ENCODE peak calls at places on chromosome 15, in four cellular contexts. X is Kasumi-1; D is Ammon's horn; O is stimulated activated CD4-positive, alpha-beta T cell treated with anti-CD3 and anti-CD28 coated beads, Interleukin-1b, Interleukin-23, amount 100 ng/mL, for 24 hours. L is an unnamed sample.
A peak's percentile ranks its signal among the peaks of the same experiment; 100 is the strongest.

GRCh38 chr15:67063689-67064606 is 1.5 kb upstream of the SMAD3 start:
- DNase-seq in X (no peak), O (no peak), D (no peak), L (peak; percentile 77)

GRCh38 chr15:27549796-27550195 is 549.3 kb downstream of the OCA2 start:
- DNase-seq in O (no peak), X (no peak), D (no peak), L (no peak)

GRCh38 chr15:47461560-47462175 is 255.6 kb upstream of the SEMA6D start:
- DNase-seq in X (no peak), D (no peak), O (no peak), L (no peak)

GRCh38 chr15:101538177-101538576 is 48.7 kb upstream of the PCSK6 start:
- DNase-seq in D (no peak), O (no peak), X (no peak), L (no peak)

GRCh38 chr15:62601779-62602540 is 436.9 kb upstream of the C2CD4B start:
- DNase-seq in D (no peak), O (no peak), X (no peak), L (no peak)

GRCh38 chr15:65326109-65326508 is 21.6 kb downstream of the RNU5B-1 start:
- DNase-seq in D (peak; percentile 43), X (no peak), O (no peak), L (no peak)

GRCh38 chr15:33068531-33068990 is 126.0 kb downstream of the FMN1 start:
- DNase-seq in D (peak; percentile 14), O (no peak), X (no peak), L (no peak)

GRCh38 chr15:93072011-93072410 is 17.0 kb downstream of the RGMA start:
- DNase-seq in O (no peak), D (no peak), X (no peak), L (no peak)

GRCh38 chr15:33282226-33283020 is 28.3 kb upstream of the RYR3 start:
- DNase-seq in O (no peak), X (no peak), D (no peak), L (no peak)

GRCh38 chr15:41917767-41918430 is 24.0 kb upstream of the SPTBN5 start:
- DNase-seq in D (no peak), O (no peak), X (peak; percentile 33), L (no peak)

GRCh38 chr15:27017168-27017809 is 46.3 kb downstream of the GABRG3 start:
- DNase-seq in X (peak; percentile 44), O (no peak), D (peak; percentile 74), L (peak; percentile 43)

GRCh38 chr15:31485911-31486461 is 159.4 kb downstream of the KLF13 start:
- DNase-seq in O (no peak), X (no peak), D (no peak), L (no peak)

GRCh38 chr15:38564557-38565286 is at the start of gene RASGRP1:
- DNase-seq in X (no peak), O (peak; percentile 74), D (peak; percentile 61), L (no peak)

GRCh38 chr15:76533060-76533955 is 196.7 kb downstream of the ISL2 start:
- DNase-seq in D (no peak), O (no peak), X (no peak), L (no peak)

GRCh38 chr15:57205999-57206398 is 170.3 kb upstream of the CGNL1 start:
- DNase-seq in X (no peak), O (no peak), D (no peak), L (no peak)

GRCh38 chr15:67945951-67946700 is 106.3 kb upstream of the RNU6-1 start:
- DNase-seq in D (peak; percentile 68), O (no peak), X (no peak), L (peak; percentile 59)

GRCh38 chr15:36079021-36079420 is 500.4 kb upstream of the CDIN1 start:
- DNase-seq in X (no peak), D (no peak), O (no peak), L (no peak)

GRCh38 chr15:37995461-37996347 is 61.3 kb downstream of the TMCO5A start:
- DNase-seq in O (no peak), D (peak; percentile 88), X (no peak), L (no peak)

GRCh38 chr15:45387379-45388007 is 9.1 kb upstream of the GATM start:
- DNase-seq in D (no peak), O (no peak), X (no peak), L (no peak)

GRCh38 chr15:74749832-74750231 is 1.2 kb downstream of the CYP1A2 start:
- DNase-seq in D (no peak), X (no peak), O (no peak), L (no peak)

GRCh38 chr15:98720577-98720976 is 72.2 kb downstream of the IGF1R start:
- DNase-seq in D (no peak), O (no peak), X (no peak), L (no peak)

GRCh38 chr15:78675617-78676360 is 34.8 kb upstream of the CHRNB4 start:
- DNase-seq in X (no peak), O (no peak), D (no peak), L (no peak)

GRCh38 chr15:38864827-38865604 is 300.4 kb upstream of the RASGRP1 start:
- DNase-seq in O (no peak), X (no peak), D (peak; percentile 40), L (no peak)

GRCh38 chr15:62390793-62391543 is 225.9 kb upstream of the C2CD4B start:
- DNase-seq in D (peak; percentile 59), O (peak; percentile 9), X (peak; percentile 33), L (peak; percentile 79)

GRCh38 chr15:29675791-29676301 is 146.4 kb downstream of the TJP1 start:
- DNase-seq in D (no peak), X (no peak), O (no peak), L (peak; percentile 72)

GRCh38 chr15:89244512-89244869 is 712 bp downstream of the FANCI start:
- DNase-seq in O (no peak), X (no peak), D (no peak), L (no peak)

GRCh38 chr15:49898575-49899283 is 220.3 kb downstream of the ATP8B4 start:
- DNase-seq in X (no peak), D (no peak), O (no peak), L (no peak)

GRCh38 chr15:27183182-27183581 is 212.2 kb downstream of the GABRG3 start:
- DNase-seq in O (no peak), D (peak; percentile 26), X (no peak), L (no peak)

GRCh38 chr15:88166330-88166993 is 90.1 kb downstream of the NTRK3 start:
- DNase-seq in O (no peak), X (peak; percentile 6), D (no peak), L (peak; percentile 3)

GRCh38 chr15:94674251-94674650 is 442.9 kb downstream of the MCTP2 start:
- DNase-seq in X (no peak), D (peak; percentile 24), O (no peak), L (no peak)

GRCh38 chr15:98760975-98761374 is 112.6 kb downstream of the IGF1R start:
- DNase-seq in O (no peak), X (no peak), D (no peak), L (no peak)

GRCh38 chr15:89772933-89773583 is 3.1 kb upstream of the MESP2 start:
- DNase-seq in X (peak; percentile 6), D (no peak), O (no peak), L (no peak)

GRCh38 chr15:84079885-84080777 is 155.4 kb upstream of the GOLGA6L4 start:
- DNase-seq in D (peak; percentile 46), O (peak; percentile 40), X (no peak), L (peak; percentile 85)

GRCh38 chr15:57732526-57733331 is 26.2 kb downstream of the POLR2M start:
- DNase-seq in O (peak; percentile 29), X (peak; percentile 11), D (peak; percentile 53), L (peak; percentile 80)